ENCODE peak calls at places on chromosomes 11 and 22, in six cellular contexts. M, I, V, X, B and R are unnamed samples.

GRCh38 chr22:46077669-46078099 is 72.6 kb upstream of the PPARA start:
- DNase-seq in B (no peak), M (no peak), X (no peak), I (peak; percentile 21), V (no peak), R (no peak)

GRCh38 chr22:45478108-45478771 is 24.4 kb upstream of the FBLN1 start:
- DNase-seq in X (peak; percentile 55), I (no peak), V (no peak), B (no peak), M (peak; percentile 83), R (no peak)

GRCh38 chr22:46450931-46451660 is 86.3 kb downstream of the CELSR1 start:
- DNase-seq in V (no peak), X (no peak), B (no peak), I (no peak), M (peak; percentile 25), R (no peak)

GRCh38 chr11:75582935-75583709 is 21.1 kb downstream of the SERPINH1 start:
- DNase-seq in B (peak; percentile 79), M (peak; percentile 60), V (peak; percentile 53), I (peak; percentile 70), X (peak; percentile 59), R (peak; percentile 66)

GRCh38 chr11:76424891-76425290 is 19.9 kb upstream of the EMSY start:
- DNase-seq in X (no peak), V (no peak), M (no peak), B (no peak), I (no peak), R (no peak)

GRCh38 chr11:96314326-96315050 is 28.5 kb downstream of the MAML2 start:
- DNase-seq in I (peak; percentile 25), V (no peak), M (peak; percentile 94), X (no peak), B (no peak), R (peak; percentile 23)

GRCh38 chr11:73402834-73403185 is 26.6 kb downstream of the RELT start:
- DNase-seq in M (peak; percentile 56), I (no peak), V (no peak), B (no peak), X (no peak), R (no peak)

GRCh38 chr22:30127749-30128166 is 47.5 kb downstream of the HORMAD2 start:
- DNase-seq in X (no peak), I (no peak), V (no peak), B (no peak), M (no peak), R (no peak)

GRCh38 chr11:47060807-47061206 is 115.9 kb downstream of the ARFGAP2 start:
- DNase-seq in X (no peak), B (no peak), M (peak; percentile 4), I (no peak), V (no peak), R (no peak)